ENCODE peak calls at places on chromosomes 11 and 22, in eight cellular contexts. One of them, this sample, is unnamed.

GRCh38 chr22:38467904-38468760 is at the start of gene KDELR3:
- DNase-seq in fibroblast of mammary gland: peak
- DNase-seq in KBM-7: peak
- DNase-seq in activated naive CD8-positive, alpha-beta T cell treated with anti-CD3 and anti-CD28 coated beads, Interleukin-2, amount 50 U/mL, for 24 hours: peak
- DNase-seq in HCT116: peak
- DNase-seq in activated CD4-positive, CD25-positive, alpha-beta regulatory T cell: no peak
- DNase-seq in NCI-H345: peak
- DNase-seq in right lobe of liver: peak
- DNase-seq in this sample: no peak

GRCh38 chr11:125479113-125479512 is 17.0 kb downstream of the FEZ1 start:
- DNase-seq in fibroblast of mammary gland: no peak
- DNase-seq in activated naive CD8-positive, alpha-beta T cell treated with anti-CD3 and anti-CD28 coated beads, Interleukin-2, amount 50 U/mL, for 24 hours: no peak
- DNase-seq in NCI-H345: no peak
- DNase-seq in HCT116: no peak
- DNase-seq in KBM-7: no peak
- DNase-seq in right lobe of liver: no peak
- DNase-seq in activated CD4-positive, CD25-positive, alpha-beta regulatory T cell: no peak
- DNase-seq in this sample: no peak

GRCh38 chr11:75474240-75474639 is 41.2 kb upstream of the KLHL35 start:
- DNase-seq in right lobe of liver: no peak
- DNase-seq in NCI-H345: no peak
- DNase-seq in activated naive CD8-positive, alpha-beta T cell treated with anti-CD3 and anti-CD28 coated beads, Interleukin-2, amount 50 U/mL, for 24 hours: no peak
- DNase-seq in KBM-7: peak
- DNase-seq in fibroblast of mammary gland: peak
- DNase-seq in HCT116: no peak
- DNase-seq in activated CD4-positive, CD25-positive, alpha-beta regulatory T cell: no peak
- DNase-seq in this sample: no peak

GRCh38 chr11:124676386-124676785 is 2.7 kb downstream of the SPA17 start:
- DNase-seq in activated CD4-positive, CD25-positive, alpha-beta regulatory T cell: no peak
- DNase-seq in right lobe of liver: no peak
- DNase-seq in fibroblast of mammary gland: peak
- DNase-seq in NCI-H345: no peak
- DNase-seq in KBM-7: no peak
- DNase-seq in activated naive CD8-positive, alpha-beta T cell treated with anti-CD3 and anti-CD28 coated beads, Interleukin-2, amount 50 U/mL, for 24 hours: no peak
- DNase-seq in HCT116: no peak
- DNase-seq in this sample: no peak

GRCh38 chr11:27610287-27610686 is 90.0 kb downstream of the BDNF start:
- DNase-seq in right lobe of liver: no peak
- DNase-seq in activated CD4-positive, CD25-positive, alpha-beta regulatory T cell: no peak
- DNase-seq in NCI-H345: no peak
- DNase-seq in HCT116: no peak
- DNase-seq in KBM-7: no peak
- DNase-seq in activated naive CD8-positive, alpha-beta T cell treated with anti-CD3 and anti-CD28 coated beads, Interleukin-2, amount 50 U/mL, for 24 hours: no peak
- DNase-seq in fibroblast of mammary gland: no peak
- DNase-seq in this sample: no peak

GRCh38 chr11:47971501-47971900 is 8.9 kb upstream of the PTPRJ start:
- DNase-seq in HCT116: no peak
- DNase-seq in KBM-7: no peak
- DNase-seq in activated naive CD8-positive, alpha-beta T cell treated with anti-CD3 and anti-CD28 coated beads, Interleukin-2, amount 50 U/mL, for 24 hours: no peak
- DNase-seq in NCI-H345: no peak
- DNase-seq in right lobe of liver: no peak
- DNase-seq in fibroblast of mammary gland: no peak
- DNase-seq in activated CD4-positive, CD25-positive, alpha-beta regulatory T cell: no peak
- DNase-seq in this sample: no peak

GRCh38 chr11:36165638-36166389 is 123.4 kb downstream of the COMMD9 start:
- DNase-seq in right lobe of liver: no peak
- DNase-seq in activated naive CD8-positive, alpha-beta T cell treated with anti-CD3 and anti-CD28 coated beads, Interleukin-2, amount 50 U/mL, for 24 hours: no peak
- DNase-seq in activated CD4-positive, CD25-positive, alpha-beta regulatory T cell: no peak
- DNase-seq in NCI-H345: no peak
- DNase-seq in HCT116: no peak
- DNase-seq in KBM-7: no peak
- DNase-seq in fibroblast of mammary gland: no peak
- DNase-seq in this sample: no peak

GRCh38 chr11:46352063-46352841 is 5.0 kb downstream of the DGKZ start:
- DNase-seq in HCT116: no peak
- DNase-seq in KBM-7: peak
- DNase-seq in activated naive CD8-positive, alpha-beta T cell treated with anti-CD3 and anti-CD28 coated beads, Interleukin-2, amount 50 U/mL, for 24 hours: peak
- DNase-seq in right lobe of liver: no peak
- DNase-seq in activated CD4-positive, CD25-positive, alpha-beta regulatory T cell: peak
- DNase-seq in fibroblast of mammary gland: peak
- DNase-seq in NCI-H345: no peak
- DNase-seq in this sample: no peak

GRCh38 chr11:110251837-110252236 is 44.6 kb downstream of the RDX start:
- DNase-seq in right lobe of liver: peak
- DNase-seq in activated CD4-positive, CD25-positive, alpha-beta regulatory T cell: no peak
- DNase-seq in activated naive CD8-positive, alpha-beta T cell treated with anti-CD3 and anti-CD28 coated beads, Interleukin-2, amount 50 U/mL, for 24 hours: no peak
- DNase-seq in HCT116: peak
- DNase-seq in NCI-H345: peak
- DNase-seq in fibroblast of mammary gland: peak
- DNase-seq in KBM-7: no peak
- DNase-seq in this sample: no peak

GRCh38 chr11:28773606-28774005 is 665.4 kb downstream of the METTL15 start:
- DNase-seq in right lobe of liver: no peak
- DNase-seq in NCI-H345: no peak
- DNase-seq in activated naive CD8-positive, alpha-beta T cell treated with anti-CD3 and anti-CD28 coated beads, Interleukin-2, amount 50 U/mL, for 24 hours: no peak
- DNase-seq in HCT116: no peak
- DNase-seq in activated CD4-positive, CD25-positive, alpha-beta regulatory T cell: no peak
- DNase-seq in KBM-7: no peak
- DNase-seq in fibroblast of mammary gland: no peak
- DNase-seq in this sample: no peak

GRCh38 chr11:129733981-129734380 is 81.7 kb upstream of the TMEM45B start:
- DNase-seq in fibroblast of mammary gland: no peak
- DNase-seq in right lobe of liver: no peak
- DNase-seq in KBM-7: no peak
- DNase-seq in NCI-H345: no peak
- DNase-seq in activated CD4-positive, CD25-positive, alpha-beta regulatory T cell: no peak
- DNase-seq in HCT116: no peak
- DNase-seq in activated naive CD8-positive, alpha-beta T cell treated with anti-CD3 and anti-CD28 coated beads, Interleukin-2, amount 50 U/mL, for 24 hours: no peak
- DNase-seq in this sample: no peak

GRCh38 chr11:125072961-125073590 is 10.0 kb downstream of the SLC37A2 start:
- DNase-seq in HCT116: no peak
- DNase-seq in KBM-7: no peak
- DNase-seq in fibroblast of mammary gland: no peak
- DNase-seq in right lobe of liver: no peak
- DNase-seq in NCI-H345: no peak
- DNase-seq in activated CD4-positive, CD25-positive, alpha-beta regulatory T cell: no peak
- DNase-seq in activated naive CD8-positive, alpha-beta T cell treated with anti-CD3 and anti-CD28 coated beads, Interleukin-2, amount 50 U/mL, for 24 hours: no peak
- DNase-seq in this sample: no peak

GRCh38 chr22:44023404-44024287 is 456 bp upstream of the PARVB start:
- DNase-seq in activated CD4-positive, CD25-positive, alpha-beta regulatory T cell: no peak
- DNase-seq in right lobe of liver: peak
- DNase-seq in NCI-H345: no peak
- DNase-seq in KBM-7: peak
- DNase-seq in fibroblast of mammary gland: peak
- DNase-seq in HCT116: no peak
- DNase-seq in activated naive CD8-positive, alpha-beta T cell treated with anti-CD3 and anti-CD28 coated beads, Interleukin-2, amount 50 U/mL, for 24 hours: peak
- DNase-seq in this sample: no peak

GRCh38 chr11:19742595-19743292 is 30.1 kb downstream of the NAV2 start:
- DNase-seq in KBM-7: peak
- DNase-seq in right lobe of liver: peak
- DNase-seq in activated naive CD8-positive, alpha-beta T cell treated with anti-CD3 and anti-CD28 coated beads, Interleukin-2, amount 50 U/mL, for 24 hours: peak
- DNase-seq in NCI-H345: peak
- DNase-seq in HCT116: peak
- DNase-seq in activated CD4-positive, CD25-positive, alpha-beta regulatory T cell: peak
- DNase-seq in fibroblast of mammary gland: peak
- DNase-seq in this sample: peak

GRCh38 chr11:119366690-119367620 is 14.5 kb downstream of the USP2 start:
- DNase-seq in HCT116: no peak
- DNase-seq in NCI-H345: no peak
- DNase-seq in activated CD4-positive, CD25-positive, alpha-beta regulatory T cell: no peak
- DNase-seq in KBM-7: no peak
- DNase-seq in right lobe of liver: peak
- DNase-seq in fibroblast of mammary gland: peak
- DNase-seq in activated naive CD8-positive, alpha-beta T cell treated with anti-CD3 and anti-CD28 coated beads, Interleukin-2, amount 50 U/mL, for 24 hours: no peak
- DNase-seq in this sample: no peak

GRCh38 chr11:64720640-64721358 is 2.2 kb downstream of the NRXN2 start:
- DNase-seq in NCI-H345: no peak
- DNase-seq in right lobe of liver: no peak
- DNase-seq in fibroblast of mammary gland: no peak
- DNase-seq in activated CD4-positive, CD25-positive, alpha-beta regulatory T cell: no peak
- DNase-seq in activated naive CD8-positive, alpha-beta T cell treated with anti-CD3 and anti-CD28 coated beads, Interleukin-2, amount 50 U/mL, for 24 hours: no peak
- DNase-seq in KBM-7: no peak
- DNase-seq in HCT116: no peak
- DNase-seq in this sample: no peak

GRCh38 chr22:39098026-39098425 is 982 bp downstream of the APOBEC3H start:
- DNase-seq in right lobe of liver: no peak
- DNase-seq in fibroblast of mammary gland: no peak
- DNase-seq in activated naive CD8-positive, alpha-beta T cell treated with anti-CD3 and anti-CD28 coated beads, Interleukin-2, amount 50 U/mL, for 24 hours: no peak
- DNase-seq in activated CD4-positive, CD25-positive, alpha-beta regulatory T cell: no peak
- DNase-seq in HCT116: no peak
- DNase-seq in NCI-H345: no peak
- DNase-seq in KBM-7: no peak
- DNase-seq in this sample: no peak

GRCh38 chr22:32583921-32584335 is 109.3 kb downstream of the FBXO7 start:
- DNase-seq in fibroblast of mammary gland: peak
- DNase-seq in NCI-H345: no peak
- DNase-seq in KBM-7: no peak
- DNase-seq in right lobe of liver: no peak
- DNase-seq in activated CD4-positive, CD25-positive, alpha-beta regulatory T cell: no peak
- DNase-seq in HCT116: no peak
- DNase-seq in activated naive CD8-positive, alpha-beta T cell treated with anti-CD3 and anti-CD28 coated beads, Interleukin-2, amount 50 U/mL, for 24 hours: no peak
- DNase-seq in this sample: no peak

GRCh38 chr11:77697865-77698264 is 60.3 kb upstream of the CLNS1A start:
- DNase-seq in NCI-H345: no peak
- DNase-seq in right lobe of liver: no peak
- DNase-seq in activated naive CD8-positive, alpha-beta T cell treated with anti-CD3 and anti-CD28 coated beads, Interleukin-2, amount 50 U/mL, for 24 hours: no peak
- DNase-seq in activated CD4-positive, CD25-positive, alpha-beta regulatory T cell: no peak
- DNase-seq in KBM-7: no peak
- DNase-seq in HCT116: no peak
- DNase-seq in fibroblast of mammary gland: no peak
- DNase-seq in this sample: no peak

GRCh38 chr11:61814242-61814957 is 2.4 kb downstream of the FADS1 start:
- DNase-seq in KBM-7: peak
- DNase-seq in activated CD4-positive, CD25-positive, alpha-beta regulatory T cell: no peak
- DNase-seq in NCI-H345: peak
- DNase-seq in fibroblast of mammary gland: peak
- DNase-seq in right lobe of liver: no peak
- DNase-seq in HCT116: peak
- DNase-seq in activated naive CD8-positive, alpha-beta T cell treated with anti-CD3 and anti-CD28 coated beads, Interleukin-2, amount 50 U/mL, for 24 hours: no peak
- DNase-seq in this sample: no peak

GRCh38 chr22:24697671-24698082 is 76.8 kb downstream of the PIWIL3 start:
- DNase-seq in NCI-H345: no peak
- DNase-seq in activated CD4-positive, CD25-positive, alpha-beta regulatory T cell: no peak
- DNase-seq in fibroblast of mammary gland: no peak
- DNase-seq in activated naive CD8-positive, alpha-beta T cell treated with anti-CD3 and anti-CD28 coated beads, Interleukin-2, amount 50 U/mL, for 24 hours: no peak
- DNase-seq in HCT116: no peak
- DNase-seq in KBM-7: peak
- DNase-seq in right lobe of liver: peak
- DNase-seq in this sample: no peak

GRCh38 chr11:126965331-126965730 is 35.2 kb downstream of the KIRREL3 start:
- DNase-seq in right lobe of liver: no peak
- DNase-seq in activated naive CD8-positive, alpha-beta T cell treated with anti-CD3 and anti-CD28 coated beads, Interleukin-2, amount 50 U/mL, for 24 hours: no peak
- DNase-seq in KBM-7: no peak
- DNase-seq in HCT116: no peak
- DNase-seq in NCI-H345: no peak
- DNase-seq in activated CD4-positive, CD25-positive, alpha-beta regulatory T cell: no peak
- DNase-seq in fibroblast of mammary gland: no peak
- DNase-seq in this sample: no peak

GRCh38 chr22:37235897-37236607 is 8.0 kb downstream of the RAC2 start:
- DNase-seq in NCI-H345: no peak
- DNase-seq in right lobe of liver: no peak
- DNase-seq in KBM-7: no peak
- DNase-seq in fibroblast of mammary gland: no peak
- DNase-seq in activated CD4-positive, CD25-positive, alpha-beta regulatory T cell: no peak
- DNase-seq in HCT116: no peak
- DNase-seq in activated naive CD8-positive, alpha-beta T cell treated with anti-CD3 and anti-CD28 coated beads, Interleukin-2, amount 50 U/mL, for 24 hours: no peak
- DNase-seq in this sample: no peak

GRCh38 chr11:115503886-115504278 is 333 bp downstream of the CADM1 start:
- DNase-seq in activated naive CD8-positive, alpha-beta T cell treated with anti-CD3 and anti-CD28 coated beads, Interleukin-2, amount 50 U/mL, for 24 hours: no peak
- DNase-seq in right lobe of liver: no peak
- DNase-seq in HCT116: no peak
- DNase-seq in NCI-H345: peak
- DNase-seq in activated CD4-positive, CD25-positive, alpha-beta regulatory T cell: no peak
- DNase-seq in KBM-7: no peak
- DNase-seq in fibroblast of mammary gland: no peak
- DNase-seq in this sample: no peak

GRCh38 chr11:116233581-116233980 is 539.2 kb downstream of the BUD13 start:
- DNase-seq in KBM-7: no peak
- DNase-seq in HCT116: no peak
- DNase-seq in activated naive CD8-positive, alpha-beta T cell treated with anti-CD3 and anti-CD28 coated beads, Interleukin-2, amount 50 U/mL, for 24 hours: no peak
- DNase-seq in NCI-H345: no peak
- DNase-seq in right lobe of liver: no peak
- DNase-seq in activated CD4-positive, CD25-positive, alpha-beta regulatory T cell: no peak
- DNase-seq in fibroblast of mammary gland: no peak
- DNase-seq in this sample: no peak

GRCh38 chr11:34167961-34168360 is 62.5 kb downstream of the NAT10 start:
- DNase-seq in KBM-7: no peak
- DNase-seq in activated naive CD8-positive, alpha-beta T cell treated with anti-CD3 and anti-CD28 coated beads, Interleukin-2, amount 50 U/mL, for 24 hours: no peak
- DNase-seq in HCT116: no peak
- DNase-seq in NCI-H345: no peak
- DNase-seq in fibroblast of mammary gland: no peak
- DNase-seq in right lobe of liver: no peak
- DNase-seq in activated CD4-positive, CD25-positive, alpha-beta regulatory T cell: no peak
- DNase-seq in this sample: no peak

GRCh38 chr22:22770280-22770871 is 117.2 kb upstream of the IGLL5 start:
- DNase-seq in activated CD4-positive, CD25-positive, alpha-beta regulatory T cell: no peak
- DNase-seq in right lobe of liver: peak
- DNase-seq in KBM-7: peak
- DNase-seq in fibroblast of mammary gland: peak
- DNase-seq in HCT116: no peak
- DNase-seq in activated naive CD8-positive, alpha-beta T cell treated with anti-CD3 and anti-CD28 coated beads, Interleukin-2, amount 50 U/mL, for 24 hours: peak
- DNase-seq in NCI-H345: peak
- DNase-seq in this sample: no peak

GRCh38 chr11:59173080-59173963 is 1.4 kb downstream of the DTX4 start:
- DNase-seq in NCI-H345: no peak
- DNase-seq in right lobe of liver: peak
- DNase-seq in fibroblast of mammary gland: no peak
- DNase-seq in activated CD4-positive, CD25-positive, alpha-beta regulatory T cell: no peak
- DNase-seq in KBM-7: no peak
- DNase-seq in activated naive CD8-positive, alpha-beta T cell treated with anti-CD3 and anti-CD28 coated beads, Interleukin-2, amount 50 U/mL, for 24 hours: peak
- DNase-seq in HCT116: no peak
- DNase-seq in this sample: no peak

GRCh38 chr11:128968916-128969315 is 26.2 kb upstream of the TP53AIP1 start:
- DNase-seq in NCI-H345: no peak
- DNase-seq in fibroblast of mammary gland: no peak
- DNase-seq in right lobe of liver: no peak
- DNase-seq in HCT116: no peak
- DNase-seq in KBM-7: no peak
- DNase-seq in activated naive CD8-positive, alpha-beta T cell treated with anti-CD3 and anti-CD28 coated beads, Interleukin-2, amount 50 U/mL, for 24 hours: no peak
- DNase-seq in activated CD4-positive, CD25-positive, alpha-beta regulatory T cell: no peak
- DNase-seq in this sample: no peak

GRCh38 chr11:118353084-118353710 is 6.2 kb upstream of the UBE4A start:
- DNase-seq in NCI-H345: peak
- DNase-seq in KBM-7: peak
- DNase-seq in right lobe of liver: no peak
- DNase-seq in activated CD4-positive, CD25-positive, alpha-beta regulatory T cell: no peak
- DNase-seq in HCT116: no peak
- DNase-seq in activated naive CD8-positive, alpha-beta T cell treated with anti-CD3 and anti-CD28 coated beads, Interleukin-2, amount 50 U/mL, for 24 hours: no peak
- DNase-seq in fibroblast of mammary gland: peak
- DNase-seq in this sample: no peak

GRCh38 chr11:116808262-116809175 is 14.6 kb downstream of the APOA4 start:
- DNase-seq in NCI-H345: no peak
- DNase-seq in activated CD4-positive, CD25-positive, alpha-beta regulatory T cell: no peak
- DNase-seq in HCT116: no peak
- DNase-seq in right lobe of liver: peak
- DNase-seq in KBM-7: no peak
- DNase-seq in fibroblast of mammary gland: peak
- DNase-seq in activated naive CD8-positive, alpha-beta T cell treated with anti-CD3 and anti-CD28 coated beads, Interleukin-2, amount 50 U/mL, for 24 hours: no peak
- DNase-seq in this sample: no peak

GRCh38 chr22:25402501-25403283 is 161.8 kb upstream of the GRK3 start:
- DNase-seq in KBM-7: peak
- DNase-seq in activated naive CD8-positive, alpha-beta T cell treated with anti-CD3 and anti-CD28 coated beads, Interleukin-2, amount 50 U/mL, for 24 hours: no peak
- DNase-seq in fibroblast of mammary gland: peak
- DNase-seq in right lobe of liver: peak
- DNase-seq in HCT116: no peak
- DNase-seq in NCI-H345: no peak
- DNase-seq in activated CD4-positive, CD25-positive, alpha-beta regulatory T cell: no peak
- DNase-seq in this sample: no peak

GRCh38 chr22:44709881-44710400 is 7.9 kb downstream of the PRR5 start:
- DNase-seq in right lobe of liver: no peak
- DNase-seq in HCT116: no peak
- DNase-seq in activated naive CD8-positive, alpha-beta T cell treated with anti-CD3 and anti-CD28 coated beads, Interleukin-2, amount 50 U/mL, for 24 hours: no peak
- DNase-seq in activated CD4-positive, CD25-positive, alpha-beta regulatory T cell: no peak
- DNase-seq in NCI-H345: no peak
- DNase-seq in fibroblast of mammary gland: no peak
- DNase-seq in KBM-7: no peak
- DNase-seq in this sample: no peak

GRCh38 chr11:70548976-70549375 is 150.6 kb downstream of the CTTN start:
- DNase-seq in right lobe of liver: no peak
- DNase-seq in KBM-7: no peak
- DNase-seq in activated naive CD8-positive, alpha-beta T cell treated with anti-CD3 and anti-CD28 coated beads, Interleukin-2, amount 50 U/mL, for 24 hours: no peak
- DNase-seq in fibroblast of mammary gland: no peak
- DNase-seq in HCT116: no peak
- DNase-seq in NCI-H345: no peak
- DNase-seq in activated CD4-positive, CD25-positive, alpha-beta regulatory T cell: no peak
- DNase-seq in this sample: no peak

This sample was measured in iPS DF 19.7.